ENCODE peak calls at places on chromosomes 16 and 17, in five cellular contexts. X is AML-193, N is smooth muscle cell of the brain vasculature, H is iPS-NIHi11, Q is GM19239. M is an unnamed sample.

GRCh38 chr17:1109606-1110523 is 69.9 kb downstream of the ABR start:
- DNase-seq in Q (no peak), X (no peak), H (peak), N (no peak), M (peak)

GRCh38 chr17:50163846-50164696 is 1.7 kb upstream of the SGCA start:
- DNase-seq in N (no peak), X (no peak), Q (no peak), H (no peak), M (peak)

GRCh38 chr17:19022747-19023146 is 18.2 kb upstream of the FAM83G start:
- DNase-seq in H (no peak), X (no peak), Q (no peak), N (no peak), M (no peak)

GRCh38 chr16:79282806-79283205 is 317.7 kb downstream of the MAF start:
- DNase-seq in N (no peak), Q (no peak), H (no peak), X (no peak), M (no peak)

GRCh38 chr16:1379054-1379862 is 27.5 kb downstream of the GNPTG start:
- DNase-seq in Q (peak), N (no peak), X (peak), H (peak), M (peak)

GRCh38 chr16:20308266-20308665 is 19.0 kb downstream of the GP2 start:
- DNase-seq in X (no peak), N (no peak), H (no peak), Q (no peak), M (no peak)

GRCh38 chr17:69523252-69523861 is 108.9 kb downstream of the MAP2K6 start:
- DNase-seq in H (peak), X (peak), Q (no peak), N (no peak), M (peak)

GRCh38 chr17:19741832-19742457 is 6.2 kb downstream of the ALDH3A1 start:
- DNase-seq in N (no peak), H (no peak), Q (no peak), X (no peak), M (no peak)

GRCh38 chr17:73231363-73231762 is 30.3 kb downstream of the CPSF4L start:
- DNase-seq in H (peak), N (no peak), Q (no peak), X (no peak), M (peak)

GRCh38 chr17:66387391-66387981 is 85.1 kb downstream of the PRKCA start:
- DNase-seq in Q (no peak), X (no peak), N (no peak), H (no peak), M (peak)

GRCh38 chr16:34078697-34079096 is 619.3 kb downstream of the TP53TG3F start:
- DNase-seq in H (no peak), X (no peak), N (peak), Q (no peak), M (no peak)

GRCh38 chr17:4708436-4708835 is 2.0 kb upstream of the ARRB2 start:
- DNase-seq in Q (no peak), H (no peak), X (no peak), N (no peak), M (peak)